ENCODE peak calls at places on chromosome 16, in six cellular contexts. One of them, this sample, is unnamed.

GRCh38 chr16:620700-621525 is 9.9 kb upstream of the WFIKKN1 start:
- DNase-seq in lung: no peak
- DNase-seq in tibial nerve: no peak
- DNase-seq in breast epithelium: no peak
- DNase-seq in ovary: no peak
- DNase-seq in small intestine: no peak
- DNase-seq in this sample: no peak

GRCh38 chr16:83138976-83139690 is 512.4 kb downstream of the CDH13 start:
- DNase-seq in lung: no peak
- DNase-seq in tibial nerve: no peak
- DNase-seq in ovary: no peak
- DNase-seq in breast epithelium: no peak
- DNase-seq in small intestine: no peak
- DNase-seq in this sample: no peak

GRCh38 chr16:50680907-50681885 is at the start of gene SNX20:
- DNase-seq in ovary: no peak
- DNase-seq in lung: no peak
- DNase-seq in tibial nerve: no peak
- DNase-seq in breast epithelium: no peak
- DNase-seq in small intestine: peak; percentile 31
- DNase-seq in this sample: no peak

GRCh38 chr16:9709221-9709620 is 473.0 kb downstream of the GRIN2A start:
- DNase-seq in tibial nerve: no peak
- DNase-seq in lung: no peak
- DNase-seq in small intestine: no peak
- DNase-seq in breast epithelium: no peak
- DNase-seq in ovary: no peak
- DNase-seq in this sample: no peak

GRCh38 chr16:24036614-24037013 is 200.8 kb downstream of the PRKCB start:
- DNase-seq in lung: peak; percentile 32
- DNase-seq in tibial nerve: no peak
- DNase-seq in ovary: no peak
- DNase-seq in small intestine: peak; percentile 63
- DNase-seq in breast epithelium: no peak
- DNase-seq in this sample: peak; percentile 66

GRCh38 chr16:85453-85782 is 7.4 kb downstream of the MPG start:
- DNase-seq in small intestine: no peak
- DNase-seq in lung: no peak
- DNase-seq in ovary: peak; percentile 39
- DNase-seq in tibial nerve: no peak
- DNase-seq in breast epithelium: no peak
- DNase-seq in this sample: no peak

GRCh38 chr16:85820604-85821372 is 21.3 kb downstream of the COX4I1 start:
- DNase-seq in breast epithelium: no peak
- DNase-seq in ovary: no peak
- DNase-seq in tibial nerve: no peak
- DNase-seq in lung: no peak
- DNase-seq in small intestine: no peak
- DNase-seq in this sample: no peak

GRCh38 chr16:684961-685696 is 995 bp upstream of the JMJD8 start:
- DNase-seq in small intestine: no peak
- DNase-seq in ovary: peak; percentile 73
- DNase-seq in lung: no peak
- DNase-seq in tibial nerve: no peak
- DNase-seq in breast epithelium: no peak
- DNase-seq in this sample: no peak

GRCh38 chr16:23509763-23510153 is 536 bp downstream of the GGA2 start:
- DNase-seq in breast epithelium: no peak
- DNase-seq in small intestine: peak; percentile 35
- DNase-seq in ovary: peak; percentile 43
- DNase-seq in lung: no peak
- DNase-seq in tibial nerve: no peak
- DNase-seq in this sample: peak; percentile 28

GRCh38 chr16:49684731-49685130 is 171.2 kb downstream of the ZNF423 start:
- DNase-seq in small intestine: no peak
- DNase-seq in ovary: no peak
- DNase-seq in tibial nerve: no peak
- DNase-seq in lung: no peak
- DNase-seq in breast epithelium: no peak
- DNase-seq in this sample: no peak

GRCh38 chr16:57764341-57765159 is 29.0 kb downstream of the KATNB1 start:
- DNase-seq in ovary: no peak
- DNase-seq in tibial nerve: no peak
- DNase-seq in lung: no peak
- DNase-seq in breast epithelium: no peak
- DNase-seq in small intestine: no peak
- DNase-seq in this sample: peak; percentile 90

GRCh38 chr16:73033271-73033998 is 14.5 kb downstream of the ZFHX3 start:
- DNase-seq in tibial nerve: no peak
- DNase-seq in small intestine: no peak
- DNase-seq in breast epithelium: no peak
- DNase-seq in ovary: no peak
- DNase-seq in lung: no peak
- DNase-seq in this sample: no peak

GRCh38 chr16:79843631-79844043 is 243.1 kb upstream of the MAF start:
- DNase-seq in ovary: no peak
- DNase-seq in tibial nerve: no peak
- DNase-seq in small intestine: no peak
- DNase-seq in breast epithelium: no peak
- DNase-seq in lung: no peak
- DNase-seq in this sample: no peak

GRCh38 chr16:58488531-58488930 is 11.4 kb upstream of the NDRG4 start:
- DNase-seq in tibial nerve: no peak
- DNase-seq in breast epithelium: no peak
- DNase-seq in lung: no peak
- DNase-seq in small intestine: no peak
- DNase-seq in ovary: no peak
- DNase-seq in this sample: no peak

GRCh38 chr16:79429276-79430128 is 171.0 kb downstream of the MAF start:
- DNase-seq in small intestine: no peak
- DNase-seq in breast epithelium: no peak
- DNase-seq in tibial nerve: no peak
- DNase-seq in ovary: peak; percentile 37
- DNase-seq in lung: no peak
- DNase-seq in this sample: no peak

GRCh38 chr16:72856797-72857196 is 191.1 kb downstream of the ZFHX3 start:
- DNase-seq in tibial nerve: no peak
- DNase-seq in lung: no peak
- DNase-seq in ovary: no peak
- DNase-seq in small intestine: no peak
- DNase-seq in breast epithelium: no peak
- DNase-seq in this sample: no peak

GRCh38 chr16:58160855-58161254 is 31.7 kb upstream of the CFAP20 start:
- DNase-seq in ovary: no peak
- DNase-seq in small intestine: no peak
- DNase-seq in tibial nerve: no peak
- DNase-seq in lung: no peak
- DNase-seq in breast epithelium: no peak
- DNase-seq in this sample: no peak

GRCh38 chr16:15521758-15522509 is 87.5 kb downstream of the BMERB1 start:
- DNase-seq in small intestine: no peak
- DNase-seq in breast epithelium: no peak
- DNase-seq in tibial nerve: no peak
- DNase-seq in lung: no peak
- DNase-seq in ovary: no peak
- DNase-seq in this sample: no peak
- H3K27ac ChIP-seq in small intestine: no peak overlapping the region
- H3K27ac ChIP-seq in breast epithelium: peak overlapping the region; percentile 0
- H3K27ac ChIP-seq in tibial nerve: peak overlapping the region; percentile 56
- H3K27ac ChIP-seq in lung: no peak overlapping the region
- H3K27ac ChIP-seq in ovary: no peak overlapping the region
- H3K27ac ChIP-seq in this sample: no peak overlapping the region

DNA sequence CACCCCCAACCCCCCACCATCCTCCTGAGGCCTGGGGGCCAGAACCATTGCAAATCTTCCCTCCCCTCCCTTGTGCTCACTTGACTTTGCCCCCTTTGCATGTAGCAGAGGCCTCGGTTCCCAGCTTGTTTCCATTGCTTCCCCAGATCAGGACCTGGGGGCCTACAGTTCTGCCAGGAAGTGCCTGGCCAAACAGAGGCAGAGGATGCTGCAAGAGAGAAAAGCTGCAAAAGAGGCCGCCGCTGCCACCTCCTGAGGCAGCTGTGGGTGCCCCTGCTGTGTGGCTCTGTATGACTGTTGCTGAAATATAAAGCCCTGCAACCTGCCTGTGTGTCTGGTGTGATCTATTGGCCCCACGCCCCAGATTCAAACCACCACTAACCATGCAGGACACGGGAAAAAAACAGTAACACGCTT is 2.3 kb downstream of the NDUFB10 start:
- DNase-seq in ovary: peak; percentile 20
- DNase-seq in small intestine: no peak
- DNase-seq in tibial nerve: no peak
- DNase-seq in lung: no peak
- DNase-seq in breast epithelium: no peak
- DNase-seq in this sample: no peak
- H3K27ac ChIP-seq in ovary: no peak overlapping the region
- H3K27ac ChIP-seq in small intestine: no peak overlapping the region
- H3K27ac ChIP-seq in tibial nerve: no peak overlapping the region
- H3K27ac ChIP-seq in lung: no peak overlapping the region
- H3K27ac ChIP-seq in breast epithelium: no peak overlapping the region
- H3K27ac ChIP-seq in this sample: no peak overlapping the region

GRCh38 chr16:87483481-87483880 is 9.3 kb downstream of the ZCCHC14 start:
- DNase-seq in ovary: no peak
- DNase-seq in small intestine: no peak
- DNase-seq in lung: no peak
- DNase-seq in breast epithelium: no peak
- DNase-seq in tibial nerve: no peak
- DNase-seq in this sample: no peak
- H3K27ac ChIP-seq in ovary: no peak overlapping the region
- H3K27ac ChIP-seq in small intestine: peak overlapping the region; percentile 64
- H3K27ac ChIP-seq in lung: no peak overlapping the region
- H3K27ac ChIP-seq in breast epithelium: no peak overlapping the region
- H3K27ac ChIP-seq in tibial nerve: no peak overlapping the region
- H3K27ac ChIP-seq in this sample: no peak overlapping the region

GRCh38 chr16:14284371-14284770 is 213.3 kb downstream of the MRTFB start:
- DNase-seq in lung: no peak
- DNase-seq in ovary: no peak
- DNase-seq in breast epithelium: no peak
- DNase-seq in small intestine: no peak
- DNase-seq in tibial nerve: no peak
- DNase-seq in this sample: no peak

GRCh38 chr16:14284930-14285541 is 213.9 kb downstream of the MRTFB start:
- DNase-seq in small intestine: peak; percentile 73
- DNase-seq in lung: no peak
- DNase-seq in breast epithelium: no peak
- DNase-seq in tibial nerve: no peak
- DNase-seq in ovary: no peak
- DNase-seq in this sample: no peak

GRCh38 chr16:14283786-14284185 is 212.7 kb downstream of the MRTFB start:
- DNase-seq in ovary: no peak
- DNase-seq in lung: no peak
- DNase-seq in breast epithelium: no peak
- DNase-seq in small intestine: no peak
- DNase-seq in tibial nerve: no peak
- DNase-seq in this sample: no peak

GRCh38 chr16:14285542-14286380 is 214.6 kb downstream of the MRTFB start:
- DNase-seq in small intestine: peak; percentile 89
- DNase-seq in lung: peak; percentile 93
- DNase-seq in breast epithelium: peak; percentile 95
- DNase-seq in tibial nerve: peak; percentile 92
- DNase-seq in ovary: peak; percentile 94
- DNase-seq in this sample: peak; percentile 100

DNA sequence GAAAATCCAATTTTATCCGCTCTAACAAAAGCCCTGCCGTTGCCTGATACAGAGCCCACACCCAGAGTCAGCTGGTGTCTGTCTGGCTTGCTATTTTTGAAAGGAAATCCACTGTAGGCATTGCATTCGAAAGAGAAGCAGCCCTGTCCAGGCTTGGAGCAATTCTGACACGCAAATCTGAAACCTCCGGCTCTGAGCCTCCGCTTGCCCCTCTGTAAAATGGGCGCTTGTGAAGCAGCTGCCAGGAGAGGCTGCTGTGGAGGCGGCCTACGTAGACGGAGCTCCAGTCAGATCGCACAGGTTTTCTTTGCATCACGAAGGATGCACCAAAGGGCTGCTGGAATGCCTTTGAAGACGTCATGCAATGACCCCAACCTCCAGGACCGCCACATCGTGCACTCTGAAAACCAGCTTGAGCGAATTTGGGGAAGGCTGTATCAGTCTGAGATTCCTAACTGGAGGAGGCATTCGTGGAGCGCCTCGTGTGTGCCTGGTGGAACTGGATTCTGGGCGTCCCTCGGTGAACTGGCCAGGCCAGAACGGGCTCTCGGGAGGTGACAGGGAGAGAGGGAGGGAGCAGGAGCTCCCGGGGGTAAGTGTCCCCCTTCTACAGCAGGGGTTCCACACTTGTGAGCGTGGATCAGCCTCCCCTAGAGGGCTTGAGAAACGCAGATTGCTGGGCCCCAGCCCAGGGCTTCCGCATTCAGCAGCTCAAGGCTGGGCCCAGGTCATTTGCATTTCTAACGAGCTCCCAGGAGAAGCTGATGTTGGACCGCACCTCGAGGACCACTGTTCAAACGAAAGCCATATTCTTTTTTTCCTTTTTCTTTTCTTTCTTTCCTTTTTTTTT is 215.5 kb downstream of the MRTFB start:
- DNase-seq in ovary: no peak
- DNase-seq in breast epithelium: no peak
- DNase-seq in tibial nerve: no peak
- DNase-seq in lung: no peak
- DNase-seq in small intestine: peak; percentile 12
- DNase-seq in this sample: no peak
- H3K27ac ChIP-seq in ovary: peak overlapping the region; percentile 29
- H3K27ac ChIP-seq in breast epithelium: peak overlapping the region; percentile 83
- H3K27ac ChIP-seq in tibial nerve: peak overlapping the region; percentile 92
- H3K27ac ChIP-seq in lung: no peak overlapping the region
- H3K27ac ChIP-seq in small intestine: peak overlapping the region; percentile 9
- H3K27ac ChIP-seq in this sample: no peak overlapping the region